ENCODE peak calls at places on chromosome 19, in four cellular contexts. Q is ascending aorta, G is endothelial cell of umbilical vein, M is K562. A is an unnamed sample.

GRCh38 chr19:22604571-22605274 is 29.4 kb upstream of the ZNF492 start:
- DNase-seq in Q (peak; percentile 30), G (no peak), M (no peak), A (no peak)

GRCh38 chr19:33273881-33274662 is 28.3 kb downstream of the CEBPA start:
- DNase-seq in Q (no peak), G (peak; percentile 2), M (no peak), A (peak; percentile 63)

GRCh38 chr19:49601482-49602038 is 10.6 kb downstream of the PRR12 start:
- DNase-seq in Q (no peak), G (no peak), M (no peak), A (no peak)

GRCh38 chr19:3282564-3282963 is 58.1 kb downstream of the CELF5 start:
- DNase-seq in Q (no peak), G (no peak), M (no peak), A (no peak)

GRCh38 chr19:55018633-55019032 is 19.4 kb downstream of the GP6 start:
- DNase-seq in Q (no peak), G (no peak), M (no peak), A (no peak)

GRCh38 chr19:29311391-29311790 is 98.4 kb upstream of the UQCRFS1 start:
- DNase-seq in Q (no peak), G (no peak), M (no peak), A (no peak)

GRCh38 chr19:51158474-51159129 is 16.5 kb downstream of the SIGLEC7 start:
- DNase-seq in Q (peak; percentile 74), G (peak; percentile 12), M (peak; percentile 73), A (peak; percentile 69)

GRCh38 chr19:10286803-10287737 is at the start of gene ICAM4:
- DNase-seq in Q (no peak), G (peak; percentile 49), M (peak; percentile 86), A (peak; percentile 75)

GRCh38 chr19:15015946-15016542 is 33.2 kb upstream of the CASP14 start:
- DNase-seq in Q (no peak), G (peak; percentile 6), M (peak; percentile 61), A (no peak)

GRCh38 chr19:19445911-19446361 is 40.5 kb downstream of the GATAD2A start:
- DNase-seq in Q (no peak), G (no peak), M (no peak), A (no peak)
- H3K4me1 ChIP-seq in Q (no peaks in the 10 kb centered on the region), G (peaks cover 5% of the 10 kb centered on the region), M (peaks cover 46% of the 10 kb centered on the region), A (no peaks in the 10 kb centered on the region)

DNA sequence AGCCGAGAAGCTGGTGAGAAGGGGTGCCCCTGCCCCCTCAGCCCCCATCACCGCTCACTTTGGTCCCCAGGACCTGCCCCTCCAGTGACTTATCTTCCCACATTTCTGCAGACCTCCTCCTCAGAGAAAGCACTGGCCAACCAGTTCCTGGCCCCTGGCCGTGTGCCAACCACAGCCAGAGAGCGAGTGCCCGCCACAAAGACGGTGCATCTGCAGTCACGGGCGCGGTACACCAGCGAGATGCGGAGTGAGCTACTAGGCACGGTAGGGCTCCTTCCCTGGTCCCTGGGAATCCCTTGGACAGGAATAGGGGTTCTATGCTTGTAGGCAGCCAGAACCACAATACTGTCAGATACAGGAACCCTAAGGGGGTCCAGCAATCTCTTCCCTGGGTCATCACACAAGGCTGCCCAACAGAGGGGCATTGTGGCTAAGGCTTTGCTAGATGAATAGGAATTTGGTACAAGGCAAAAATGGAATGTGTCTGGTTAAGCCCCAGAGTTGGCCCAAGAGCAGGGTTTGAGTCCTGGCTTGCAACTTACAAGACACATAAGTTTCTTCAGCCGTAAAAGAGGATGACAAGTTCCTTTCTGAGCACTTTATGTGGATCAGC is 1.0 kb downstream of the USE1 start:
- DNase-seq in Q (no peak), G (no peak), M (no peak), A (no peak)
- H3K4me3 ChIP-seq in Q (peak overlapping the region; percentile 72), G (no peak overlapping the region), M (peak overlapping the region; percentile 68), A (peak overlapping the region; percentile 74)

DNA sequence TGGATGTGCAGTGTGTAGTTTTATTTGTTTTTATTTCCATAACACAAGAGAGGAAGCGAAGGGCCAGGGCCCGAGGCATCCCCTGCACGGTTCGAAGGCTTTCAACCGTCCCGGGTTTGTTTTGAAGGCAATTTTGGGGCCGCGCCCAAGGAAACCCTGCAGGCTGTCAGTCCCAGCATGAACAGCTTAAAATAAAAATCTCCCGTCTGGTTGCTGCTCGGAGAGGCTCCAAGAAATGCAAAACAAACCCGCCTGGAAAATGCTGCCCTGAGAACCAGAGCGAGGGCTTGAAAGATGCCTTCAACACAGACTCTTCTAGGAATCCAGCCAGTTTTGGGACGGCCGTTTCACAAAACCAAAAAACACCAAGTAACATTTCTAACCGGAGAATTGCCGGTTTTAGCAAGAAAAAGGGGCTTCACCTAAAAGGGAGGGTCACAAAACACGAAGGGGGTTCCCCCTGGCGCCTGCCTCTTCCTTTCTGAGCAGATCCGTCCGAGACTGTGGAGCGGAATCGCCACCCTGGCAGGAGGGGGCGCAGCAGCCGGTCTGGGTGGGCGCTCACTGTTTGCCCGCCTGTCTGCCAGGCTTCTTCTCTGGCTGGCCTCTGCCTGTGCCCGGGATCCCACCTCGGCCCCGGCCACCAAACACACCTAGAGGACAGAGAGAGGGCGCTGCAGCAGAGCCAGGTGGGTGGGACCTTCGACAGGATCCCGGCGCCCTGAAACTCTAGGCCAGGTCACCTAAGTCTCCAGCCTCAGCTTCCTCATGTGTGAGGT is 15.8 kb downstream of the LSM4 start:
- DNase-seq in Q (no peak), G (no peak), M (no peak), A (no peak)
- TF ChIP-seq CTCF in Q (no peak), G (no peak), M (no peak), A (no peak)

GRCh38 chr19:38291855-38292254 is 12.2 kb upstream of the C19orf33 start:
- DNase-seq in Q (no peak), G (no peak), M (no peak), A (no peak)

GRCh38 chr19:38294090-38294489 is 10.0 kb upstream of the C19orf33 start:
- DNase-seq in Q (no peak), G (no peak), M (no peak), A (no peak)

GRCh38 chr19:38289955-38290354 is 14.1 kb upstream of the C19orf33 start:
- DNase-seq in Q (no peak), G (no peak), M (no peak), A (no peak)

GRCh38 chr19:38290631-38291147 is 13.4 kb upstream of the C19orf33 start:
- DNase-seq in Q (no peak), G (no peak), M (no peak), A (no peak)

DNA sequence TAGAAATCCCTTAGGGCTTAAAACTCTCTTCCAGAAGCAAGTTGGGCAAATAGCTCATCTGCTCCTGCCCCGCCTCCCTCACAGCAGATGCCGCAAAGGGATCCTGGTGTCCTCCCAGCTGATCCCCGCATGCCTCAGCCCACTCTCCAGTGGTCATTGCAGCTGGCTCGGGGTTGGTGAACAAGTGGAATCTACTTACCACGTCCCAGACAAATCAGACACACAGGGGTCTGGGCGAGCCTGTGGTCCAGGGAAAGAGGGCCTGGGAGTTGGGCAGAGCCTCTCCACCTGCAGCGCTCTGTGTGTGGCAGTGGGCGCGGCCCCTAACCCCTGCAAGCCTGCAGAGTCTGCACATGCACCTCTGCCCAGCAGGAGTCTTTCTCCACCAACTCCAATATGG is 10.8 kb upstream of the C19orf33 start:
- DNase-seq in Q (no peak), G (no peak), M (no peak), A (no peak)
- H3K4me1 ChIP-seq in Q (no peaks in the 10 kb centered on the region), G (no peaks in the 10 kb centered on the region), M (peaks cover 22% of the 10 kb centered on the region), A (no peaks in the 10 kb centered on the region)

DNA sequence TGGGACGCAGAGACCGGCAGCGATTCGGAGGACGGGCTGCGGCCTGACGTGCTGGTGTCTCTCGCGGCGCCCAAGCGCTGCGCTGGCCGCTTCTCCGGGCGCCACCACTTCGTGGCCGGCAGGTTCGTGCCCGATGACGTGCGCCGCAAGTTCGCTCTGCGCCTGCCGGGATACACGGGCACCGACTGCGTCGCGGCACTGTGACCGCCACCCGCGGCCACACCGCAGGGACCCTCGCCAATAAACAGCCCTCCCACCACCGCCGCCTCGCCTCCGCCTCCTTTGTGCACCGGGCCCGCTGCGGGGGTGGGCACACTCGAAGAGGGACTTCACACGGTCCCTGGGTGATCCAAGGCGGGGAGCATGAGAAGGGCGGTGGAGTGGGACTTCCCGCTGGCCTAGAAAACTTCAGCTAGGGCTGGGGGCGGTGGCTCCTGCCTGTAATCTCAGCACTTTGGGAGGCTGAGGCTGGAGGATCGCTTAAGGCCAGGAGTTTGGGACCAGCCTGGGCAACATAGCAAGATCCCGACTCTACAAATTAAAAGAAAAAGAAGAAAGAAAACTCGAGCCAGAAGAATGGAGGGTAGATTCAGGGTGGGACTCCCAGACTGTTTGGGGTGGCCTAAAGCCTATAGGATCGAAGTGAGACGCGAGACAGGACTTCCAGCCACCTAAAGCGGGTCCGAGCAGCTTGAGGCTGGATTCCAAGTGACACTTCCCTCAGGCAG is 580 bp upstream of the CILP2 start:
- DNase-seq in Q (no peak), G (no peak), M (no peak), A (no peak)
- H3K4me3 ChIP-seq in Q (no peak overlapping the region), G (no peak overlapping the region), M (no peak overlapping the region), A (no peak overlapping the region)

A was measured in BE2C.